ENCODE peak calls at places on chromosomes 13 and 19, in eight cellular contexts. Y is astrocyte of the cerebellum, L is colonic mucosa, F is astrocyte of the spinal cord, R is tibial nerve, U is AG09319, C is PC-3, B is spleen. O is an unnamed sample.

GRCh38 chr19:10727599-10728250 is 9.8 kb downstream of the DNM2 start:
- DNase-seq in C (no peak), Y (no peak), B (no peak), F (no peak), U (no peak), L (no peak), R (no peak), O (no peak)

GRCh38 chr13:21039097-21039800 is 22.1 kb downstream of the LATS2 start:
- DNase-seq in L (no peak), B (no peak), R (no peak), U (no peak), Y (no peak), C (no peak), F (no peak), O (no peak)

GRCh38 chr19:16115309-16116039 is 3.8 kb downstream of the RAB8A start:
- DNase-seq in Y (no peak), F (no peak), L (no peak), R (no peak), B (no peak), U (no peak), C (no peak), O (no peak)

GRCh38 chr19:4334929-4335833 is 3.4 kb downstream of the STAP2 start:
- DNase-seq in U (no peak), L (no peak), R (no peak), C (no peak), B (no peak), F (no peak), Y (no peak), O (no peak)

GRCh38 chr19:10503002-10503789 is at the start of gene KEAP1:
- DNase-seq in Y (no peak), L (peak), R (no peak), U (no peak), B (no peak), C (peak), F (peak), O (peak)

GRCh38 chr19:57559008-57559403 is 657 bp downstream of the ZNF550 start:
- DNase-seq in R (no peak), C (peak), B (peak), Y (no peak), L (peak), U (no peak), F (no peak), O (no peak)

GRCh38 chr13:110322126-110322827 is 15.2 kb downstream of the COL4A2 start:
- DNase-seq in R (no peak), F (no peak), L (no peak), C (no peak), Y (no peak), B (no peak), U (no peak), O (no peak)

GRCh38 chr19:12938536-12939291 is at the start of gene CALR:
- DNase-seq in C (peak), L (peak), B (no peak), F (no peak), U (no peak), R (no peak), Y (no peak), O (no peak)

GRCh38 chr19:23062921-23063320 is 53.9 kb upstream of the ZNF730 start:
- DNase-seq in B (no peak), L (no peak), F (no peak), R (no peak), C (no peak), U (no peak), Y (no peak), O (no peak)

GRCh38 chr13:75947448-75947847 is 311.3 kb downstream of the LMO7 start:
- DNase-seq in R (no peak), B (no peak), U (no peak), L (no peak), C (no peak), Y (no peak), F (no peak), O (no peak)

GRCh38 chr19:41590945-41591344 is 15.0 kb downstream of the CEACAM21 start:
- DNase-seq in R (no peak), L (no peak), F (no peak), Y (no peak), C (no peak), B (no peak), U (no peak), O (no peak)

GRCh38 chr19:15869109-15869555 is 28.7 kb downstream of the CYP4F2 start:
- DNase-seq in U (no peak), L (peak), F (no peak), Y (no peak), R (no peak), B (no peak), C (peak), O (no peak)

GRCh38 chr19:30406220-30406944 is 34.2 kb downstream of the ZNF536 start:
- DNase-seq in C (no peak), B (no peak), U (no peak), R (no peak), F (no peak), Y (no peak), L (no peak), O (no peak)

GRCh38 chr19:54708781-54709180 is 15.5 kb upstream of the KIR3DL3 start:
- DNase-seq in U (no peak), Y (no peak), L (no peak), B (no peak), F (no peak), C (no peak), R (no peak), O (no peak)

GRCh38 chr19:46730187-46730586 is 13.3 kb upstream of the PRKD2 start:
- DNase-seq in Y (no peak), F (no peak), B (peak), U (no peak), L (no peak), C (no peak), R (no peak), O (no peak)

GRCh38 chr13:112761701-112762689 is 72.2 kb downstream of the ATP11A start:
- DNase-seq in R (no peak), B (peak), L (no peak), C (no peak), Y (no peak), U (no peak), F (no peak), O (no peak)

GRCh38 chr19:13974073-13974472 is 21.8 kb downstream of the DCAF15 start:
- DNase-seq in R (no peak), Y (no peak), C (peak), F (no peak), U (no peak), B (no peak), L (no peak), O (no peak)

GRCh38 chr13:94599877-94600276 is 1.8 kb upstream of the GPR180 start:
- DNase-seq in Y (no peak), F (no peak), U (no peak), B (no peak), C (no peak), L (no peak), R (no peak), O (no peak)

GRCh38 chr19:6048348-6048747 is 62.0 kb downstream of the RFX2 start:
- DNase-seq in Y (no peak), R (no peak), U (no peak), C (no peak), B (no peak), L (no peak), F (no peak), O (no peak)

DNA sequence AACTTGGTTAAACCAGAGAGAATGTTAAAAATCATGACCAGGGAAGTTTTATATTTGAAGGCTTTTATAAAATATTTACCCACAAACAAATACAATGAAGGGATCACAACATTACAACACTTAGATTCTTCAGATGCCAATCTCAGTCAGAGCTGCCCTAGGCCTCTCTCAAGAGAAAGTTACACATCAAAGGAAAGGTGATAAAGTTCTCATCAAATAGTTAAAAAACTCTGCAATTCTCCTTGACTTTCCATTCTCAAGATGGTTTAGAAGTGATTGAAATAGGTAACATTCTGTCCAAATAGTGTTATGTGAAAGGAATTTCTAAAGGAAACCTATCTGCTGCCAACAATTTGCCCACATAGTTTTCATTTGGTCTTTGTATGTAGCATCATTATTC is 1115.2 kb upstream of the MIR17HG start:
- DNase-seq in C (no peak), R (no peak), B (no peak), U (no peak), L (no peak), F (no peak), Y (no peak), O (no peak)
- TF ChIP-seq CTCF in C (no peak), R (no peak), B (no peak), U (no peak), L (no peak), F (no peak), Y (no peak), O (no peak)

GRCh38 chr13:88196106-88196505 is 524.9 kb downstream of the SLITRK5 start:
- DNase-seq in B (no peak), L (no peak), Y (no peak), C (no peak), U (no peak), F (no peak), R (no peak), O (no peak)
- TF ChIP-seq CTCF in B (no peak), L (no peak), Y (no peak), C (no peak), U (no peak), F (no peak), R (no peak), O (no peak)

GRCh38 chr13:26624572-26624971 is 67.1 kb downstream of the WASF3 start:
- DNase-seq in B (no peak), L (no peak), F (no peak), C (no peak), Y (no peak), U (no peak), R (no peak), O (no peak)

GRCh38 chr13:26628706-26629105 is 71.2 kb downstream of the WASF3 start:
- DNase-seq in L (peak), U (no peak), Y (no peak), B (no peak), R (no peak), F (peak), C (peak), O (no peak)

DNA sequence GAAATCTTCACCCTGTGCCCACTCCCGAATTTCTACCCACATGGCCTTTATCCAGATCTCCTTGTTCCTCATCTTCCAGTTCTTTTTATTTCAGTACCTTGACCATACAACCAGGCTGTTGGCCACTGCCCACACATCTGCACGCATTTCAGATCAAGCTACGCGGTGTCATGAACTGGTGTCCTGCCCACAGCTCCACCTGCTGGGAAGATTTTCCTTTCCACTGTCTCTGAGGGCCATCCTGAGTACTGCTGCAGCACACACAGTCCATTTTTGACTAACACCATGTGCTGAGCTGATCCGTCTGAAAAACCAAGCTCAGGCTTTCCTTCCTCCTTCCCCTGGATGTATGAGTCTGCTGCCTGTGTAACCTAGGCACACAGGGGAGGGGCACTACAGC is 71.8 kb downstream of the WASF3 start:
- DNase-seq in C (peak), B (no peak), U (no peak), Y (no peak), L (no peak), R (no peak), F (no peak), O (no peak)
- TF ChIP-seq CTCF in C (peak), B (no peak), U (peak), Y (no peak), L (no peak), R (no peak), F (no peak), O (no peak)

DNA sequence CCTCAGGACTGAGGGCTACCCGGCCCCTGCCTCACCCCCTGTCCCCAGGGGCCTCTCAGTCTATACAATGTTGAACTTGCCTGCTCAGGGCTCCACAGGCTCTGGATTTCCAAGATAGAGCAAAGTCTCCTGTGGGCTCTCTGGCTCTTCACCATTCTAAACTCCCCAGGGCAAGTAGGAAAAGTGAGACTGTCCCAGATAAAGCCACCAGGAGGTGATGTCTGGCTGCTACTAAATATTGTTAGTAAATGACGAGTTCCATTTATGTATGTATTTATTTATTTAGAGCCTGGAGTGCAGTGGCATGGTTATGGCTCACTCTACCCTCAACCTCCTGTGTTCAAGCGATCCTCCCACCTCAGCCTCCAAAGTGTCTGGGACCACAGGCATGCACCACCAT is 73.6 kb upstream of the SIAH3 start:
- DNase-seq in R (no peak), U (no peak), Y (no peak), L (no peak), C (peak), F (no peak), B (no peak), O (no peak)
- TF ChIP-seq CTCF in R (no peak), U (no peak), Y (peak), L (no peak), C (peak), F (peak), B (no peak), O (no peak)

O was measured in omental fat pad.